ENCODE peak calls at places on chromosomes 4 and X, in five cellular contexts. One of them, this sample, is unnamed.

GRCh38 chrX:22922961-22923360 is 76.8 kb upstream of the DDX53 start:
- DNase-seq in activated effector memory CD4-positive, alpha-beta T cell treated with anti-CD3 and anti-CD28 coated beads, Interleukin-2, amount 50 U/mL, for 16 hours: no peak
- DNase-seq in GM12865: no peak
- DNase-seq in activated B cell treated with CpG ODN at 0.5 μM for 24 hours: no peak
- DNase-seq in HS-5: no peak
- DNase-seq in this sample: no peak

GRCh38 chr4:84826681-84827080 is 139.8 kb downstream of the WDFY3 start:
- DNase-seq in HS-5: no peak
- DNase-seq in activated effector memory CD4-positive, alpha-beta T cell treated with anti-CD3 and anti-CD28 coated beads, Interleukin-2, amount 50 U/mL, for 16 hours: no peak
- DNase-seq in GM12865: no peak
- DNase-seq in activated B cell treated with CpG ODN at 0.5 μM for 24 hours: no peak
- DNase-seq in this sample: no peak

GRCh38 chrX:154750301-154751120 is at the start of gene GAB3:
- DNase-seq in HS-5: no peak
- DNase-seq in activated effector memory CD4-positive, alpha-beta T cell treated with anti-CD3 and anti-CD28 coated beads, Interleukin-2, amount 50 U/mL, for 16 hours: peak; percentile 77
- DNase-seq in GM12865: peak; percentile 63
- DNase-seq in activated B cell treated with CpG ODN at 0.5 μM for 24 hours: peak; percentile 52
- DNase-seq in this sample: no peak

GRCh38 chr4:92071587-92071986 is 232.2 kb upstream of the GRID2 start:
- DNase-seq in HS-5: no peak
- DNase-seq in activated B cell treated with CpG ODN at 0.5 μM for 24 hours: no peak
- DNase-seq in activated effector memory CD4-positive, alpha-beta T cell treated with anti-CD3 and anti-CD28 coated beads, Interleukin-2, amount 50 U/mL, for 16 hours: no peak
- DNase-seq in GM12865: no peak
- DNase-seq in this sample: no peak

GRCh38 chr4:163603246-163603645 is 108.8 kb downstream of the TMA16 start:
- DNase-seq in activated B cell treated with CpG ODN at 0.5 μM for 24 hours: no peak
- DNase-seq in activated effector memory CD4-positive, alpha-beta T cell treated with anti-CD3 and anti-CD28 coated beads, Interleukin-2, amount 50 U/mL, for 16 hours: no peak
- DNase-seq in HS-5: no peak
- DNase-seq in GM12865: no peak
- DNase-seq in this sample: no peak

GRCh38 chr4:108619372-108620100 is 840 bp upstream of the RPL34 start:
- DNase-seq in GM12865: no peak
- DNase-seq in activated B cell treated with CpG ODN at 0.5 μM for 24 hours: no peak
- DNase-seq in activated effector memory CD4-positive, alpha-beta T cell treated with anti-CD3 and anti-CD28 coated beads, Interleukin-2, amount 50 U/mL, for 16 hours: peak; percentile 71
- DNase-seq in HS-5: no peak
- DNase-seq in this sample: no peak

GRCh38 chr4:172554588-172554987 is 614.0 kb upstream of the GALNT7 start:
- DNase-seq in activated B cell treated with CpG ODN at 0.5 μM for 24 hours: no peak
- DNase-seq in activated effector memory CD4-positive, alpha-beta T cell treated with anti-CD3 and anti-CD28 coated beads, Interleukin-2, amount 50 U/mL, for 16 hours: no peak
- DNase-seq in GM12865: no peak
- DNase-seq in HS-5: no peak
- DNase-seq in this sample: no peak

GRCh38 chrX:13180807-13181206 is 136.4 kb upstream of the FAM9C start:
- DNase-seq in activated effector memory CD4-positive, alpha-beta T cell treated with anti-CD3 and anti-CD28 coated beads, Interleukin-2, amount 50 U/mL, for 16 hours: no peak
- DNase-seq in GM12865: no peak
- DNase-seq in activated B cell treated with CpG ODN at 0.5 μM for 24 hours: no peak
- DNase-seq in HS-5: peak; percentile 33
- DNase-seq in this sample: no peak

GRCh38 chrX:10011991-10012390 is 44.8 kb downstream of the CLDN34 start:
- DNase-seq in activated B cell treated with CpG ODN at 0.5 μM for 24 hours: no peak
- DNase-seq in HS-5: no peak
- DNase-seq in activated effector memory CD4-positive, alpha-beta T cell treated with anti-CD3 and anti-CD28 coated beads, Interleukin-2, amount 50 U/mL, for 16 hours: no peak
- DNase-seq in GM12865: no peak
- DNase-seq in this sample: no peak

GRCh38 chrX:75067931-75068330 is 88.2 kb downstream of the ABCB7 start:
- DNase-seq in activated B cell treated with CpG ODN at 0.5 μM for 24 hours: no peak
- DNase-seq in activated effector memory CD4-positive, alpha-beta T cell treated with anti-CD3 and anti-CD28 coated beads, Interleukin-2, amount 50 U/mL, for 16 hours: no peak
- DNase-seq in HS-5: peak; percentile 2
- DNase-seq in GM12865: peak; percentile 0
- DNase-seq in this sample: no peak

GRCh38 chr4:80090101-80090500 is 17.1 kb upstream of the ANTXR2 start:
- DNase-seq in GM12865: no peak
- DNase-seq in activated effector memory CD4-positive, alpha-beta T cell treated with anti-CD3 and anti-CD28 coated beads, Interleukin-2, amount 50 U/mL, for 16 hours: no peak
- DNase-seq in activated B cell treated with CpG ODN at 0.5 μM for 24 hours: no peak
- DNase-seq in HS-5: no peak
- DNase-seq in this sample: no peak

GRCh38 chr4:1183985-1184773 is 11.8 kb upstream of the SPON2 start:
- DNase-seq in activated B cell treated with CpG ODN at 0.5 μM for 24 hours: no peak
- DNase-seq in HS-5: no peak
- DNase-seq in activated effector memory CD4-positive, alpha-beta T cell treated with anti-CD3 and anti-CD28 coated beads, Interleukin-2, amount 50 U/mL, for 16 hours: no peak
- DNase-seq in GM12865: peak; percentile 76
- DNase-seq in this sample: no peak

GRCh38 chr4:1278336-1278670 is 11.4 kb upstream of the MAEA start:
- DNase-seq in GM12865: no peak
- DNase-seq in HS-5: peak; percentile 18
- DNase-seq in activated effector memory CD4-positive, alpha-beta T cell treated with anti-CD3 and anti-CD28 coated beads, Interleukin-2, amount 50 U/mL, for 16 hours: peak; percentile 28
- DNase-seq in activated B cell treated with CpG ODN at 0.5 μM for 24 hours: no peak
- DNase-seq in this sample: peak; percentile 24